ENCODE peak calls at places on chromosomes 7 and 10, in eight cellular contexts. One of them, this sample, is unnamed.

GRCh38 chr10:60806951-60807350 is 28.7 kb downstream of the CDK1 start:
- DNase-seq in HEK293T: no peak
- DNase-seq in germinal center: no peak
- DNase-seq in A549: no peak
- DNase-seq in NCI-H510A: no peak
- DNase-seq in activated effector memory CD4-positive, alpha-beta T cell treated with anti-CD3 and anti-CD28 coated beads, Interleukin-2, amount 50 U/mL, for 16 hours: no peak
- DNase-seq in hippocampal formation: no peak
- DNase-seq in A673: no peak
- DNase-seq in this sample: no peak

GRCh38 chr7:124764847-124765400 is 668 bp downstream of the GPR37 start:
- DNase-seq in NCI-H510A: no peak
- DNase-seq in A673: peak; percentile 14
- DNase-seq in germinal center: peak; percentile 50
- DNase-seq in activated effector memory CD4-positive, alpha-beta T cell treated with anti-CD3 and anti-CD28 coated beads, Interleukin-2, amount 50 U/mL, for 16 hours: peak; percentile 68
- DNase-seq in HEK293T: no peak
- DNase-seq in A549: peak; percentile 36
- DNase-seq in hippocampal formation: peak; percentile 44
- DNase-seq in this sample: peak; percentile 28

GRCh38 chr7:155194531-155195140 is 103.0 kb upstream of the INSIG1 start:
- DNase-seq in A549: no peak
- DNase-seq in hippocampal formation: no peak
- DNase-seq in NCI-H510A: no peak
- DNase-seq in HEK293T: no peak
- DNase-seq in A673: no peak
- DNase-seq in activated effector memory CD4-positive, alpha-beta T cell treated with anti-CD3 and anti-CD28 coated beads, Interleukin-2, amount 50 U/mL, for 16 hours: peak; percentile 57
- DNase-seq in germinal center: no peak
- DNase-seq in this sample: no peak

GRCh38 chr7:150399861-150400778 is 21.0 kb downstream of the ZNF775 start:
- DNase-seq in activated effector memory CD4-positive, alpha-beta T cell treated with anti-CD3 and anti-CD28 coated beads, Interleukin-2, amount 50 U/mL, for 16 hours: peak; percentile 37
- DNase-seq in germinal center: no peak
- DNase-seq in NCI-H510A: no peak
- DNase-seq in A549: no peak
- DNase-seq in hippocampal formation: no peak
- DNase-seq in HEK293T: no peak
- DNase-seq in A673: no peak
- DNase-seq in this sample: no peak

GRCh38 chr10:5988336-5988920 is 11.1 kb upstream of the IL15RA start:
- DNase-seq in NCI-H510A: no peak
- DNase-seq in germinal center: no peak
- DNase-seq in A549: no peak
- DNase-seq in hippocampal formation: no peak
- DNase-seq in activated effector memory CD4-positive, alpha-beta T cell treated with anti-CD3 and anti-CD28 coated beads, Interleukin-2, amount 50 U/mL, for 16 hours: no peak
- DNase-seq in A673: no peak
- DNase-seq in HEK293T: no peak
- DNase-seq in this sample: no peak

GRCh38 chr10:60425392-60426110 is 35.9 kb upstream of the ANK3 start:
- DNase-seq in A673: no peak
- DNase-seq in NCI-H510A: no peak
- DNase-seq in activated effector memory CD4-positive, alpha-beta T cell treated with anti-CD3 and anti-CD28 coated beads, Interleukin-2, amount 50 U/mL, for 16 hours: no peak
- DNase-seq in hippocampal formation: no peak
- DNase-seq in HEK293T: no peak
- DNase-seq in germinal center: no peak
- DNase-seq in A549: no peak
- DNase-seq in this sample: no peak

GRCh38 chr7:105003275-105003674 is 10.7 kb upstream of the KMT2E start:
- DNase-seq in HEK293T: no peak
- DNase-seq in NCI-H510A: no peak
- DNase-seq in A549: no peak
- DNase-seq in hippocampal formation: no peak
- DNase-seq in germinal center: no peak
- DNase-seq in A673: peak; percentile 77
- DNase-seq in activated effector memory CD4-positive, alpha-beta T cell treated with anti-CD3 and anti-CD28 coated beads, Interleukin-2, amount 50 U/mL, for 16 hours: peak; percentile 79
- DNase-seq in this sample: no peak

GRCh38 chr10:34297551-34298370 is 517.3 kb downstream of the PARD3 start:
- DNase-seq in germinal center: no peak
- DNase-seq in NCI-H510A: peak; percentile 13
- DNase-seq in activated effector memory CD4-positive, alpha-beta T cell treated with anti-CD3 and anti-CD28 coated beads, Interleukin-2, amount 50 U/mL, for 16 hours: no peak
- DNase-seq in HEK293T: no peak
- DNase-seq in hippocampal formation: no peak
- DNase-seq in A549: no peak
- DNase-seq in A673: no peak
- DNase-seq in this sample: no peak

GRCh38 chr10:122461367-122461728 is at the start of gene HTRA1:
- DNase-seq in hippocampal formation: peak; percentile 91
- DNase-seq in germinal center: no peak
- DNase-seq in A549: peak; percentile 49
- DNase-seq in A673: no peak
- DNase-seq in NCI-H510A: peak; percentile 48
- DNase-seq in activated effector memory CD4-positive, alpha-beta T cell treated with anti-CD3 and anti-CD28 coated beads, Interleukin-2, amount 50 U/mL, for 16 hours: no peak
- DNase-seq in HEK293T: peak; percentile 78
- DNase-seq in this sample: peak; percentile 95

GRCh38 chr10:5991708-5992107 is 14.4 kb upstream of the IL15RA start:
- DNase-seq in activated effector memory CD4-positive, alpha-beta T cell treated with anti-CD3 and anti-CD28 coated beads, Interleukin-2, amount 50 U/mL, for 16 hours: no peak
- DNase-seq in A549: no peak
- DNase-seq in hippocampal formation: no peak
- DNase-seq in HEK293T: no peak
- DNase-seq in NCI-H510A: no peak
- DNase-seq in germinal center: no peak
- DNase-seq in A673: no peak
- DNase-seq in this sample: no peak

GRCh38 chr7:158001621-158002320 is 585.9 kb downstream of the PTPRN2 start:
- DNase-seq in HEK293T: no peak
- DNase-seq in hippocampal formation: no peak
- DNase-seq in activated effector memory CD4-positive, alpha-beta T cell treated with anti-CD3 and anti-CD28 coated beads, Interleukin-2, amount 50 U/mL, for 16 hours: no peak
- DNase-seq in germinal center: no peak
- DNase-seq in NCI-H510A: peak; percentile 71
- DNase-seq in A673: no peak
- DNase-seq in A549: no peak
- DNase-seq in this sample: no peak

GRCh38 chr10:130014734-130015695 is 50.9 kb upstream of the EBF3 start:
- DNase-seq in activated effector memory CD4-positive, alpha-beta T cell treated with anti-CD3 and anti-CD28 coated beads, Interleukin-2, amount 50 U/mL, for 16 hours: no peak
- DNase-seq in hippocampal formation: no peak
- DNase-seq in A673: no peak
- DNase-seq in NCI-H510A: no peak
- DNase-seq in germinal center: no peak
- DNase-seq in A549: no peak
- DNase-seq in HEK293T: peak; percentile 7
- DNase-seq in this sample: no peak

GRCh38 chr7:158272091-158272490 is 315.5 kb downstream of the PTPRN2 start:
- DNase-seq in hippocampal formation: no peak
- DNase-seq in activated effector memory CD4-positive, alpha-beta T cell treated with anti-CD3 and anti-CD28 coated beads, Interleukin-2, amount 50 U/mL, for 16 hours: peak; percentile 48
- DNase-seq in HEK293T: no peak
- DNase-seq in germinal center: no peak
- DNase-seq in A673: no peak
- DNase-seq in A549: no peak
- DNase-seq in NCI-H510A: no peak
- DNase-seq in this sample: no peak

GRCh38 chr10:113059001-113059780 is 109.1 kb downstream of the TCF7L2 start:
- DNase-seq in hippocampal formation: peak; percentile 42
- DNase-seq in NCI-H510A: no peak
- DNase-seq in HEK293T: no peak
- DNase-seq in germinal center: no peak
- DNase-seq in A673: peak; percentile 58
- DNase-seq in activated effector memory CD4-positive, alpha-beta T cell treated with anti-CD3 and anti-CD28 coated beads, Interleukin-2, amount 50 U/mL, for 16 hours: no peak
- DNase-seq in A549: no peak
- DNase-seq in this sample: peak; percentile 77

GRCh38 chr7:80781561-80781979 is 137.3 kb downstream of the SEMA3C start:
- DNase-seq in NCI-H510A: no peak
- DNase-seq in A673: peak; percentile 65
- DNase-seq in germinal center: no peak
- DNase-seq in activated effector memory CD4-positive, alpha-beta T cell treated with anti-CD3 and anti-CD28 coated beads, Interleukin-2, amount 50 U/mL, for 16 hours: no peak
- DNase-seq in HEK293T: no peak
- DNase-seq in A549: no peak
- DNase-seq in hippocampal formation: peak; percentile 12
- DNase-seq in this sample: peak; percentile 41

GRCh38 chr10:86443069-86443468 is 76.5 kb upstream of the GRID1 start:
- DNase-seq in A549: no peak
- DNase-seq in activated effector memory CD4-positive, alpha-beta T cell treated with anti-CD3 and anti-CD28 coated beads, Interleukin-2, amount 50 U/mL, for 16 hours: no peak
- DNase-seq in A673: no peak
- DNase-seq in germinal center: no peak
- DNase-seq in hippocampal formation: no peak
- DNase-seq in HEK293T: no peak
- DNase-seq in NCI-H510A: no peak
- DNase-seq in this sample: peak; percentile 26

GRCh38 chr10:35643151-35643975 is 1.3 kb upstream of the FZD8 start:
- DNase-seq in A549: peak; percentile 36
- DNase-seq in hippocampal formation: peak; percentile 55
- DNase-seq in HEK293T: peak; percentile 30
- DNase-seq in A673: peak; percentile 71
- DNase-seq in activated effector memory CD4-positive, alpha-beta T cell treated with anti-CD3 and anti-CD28 coated beads, Interleukin-2, amount 50 U/mL, for 16 hours: peak; percentile 69
- DNase-seq in germinal center: peak; percentile 12
- DNase-seq in NCI-H510A: no peak
- DNase-seq in this sample: peak; percentile 81

GRCh38 chr7:6725003-6725402 is 18.3 kb upstream of the ZNF12 start:
- DNase-seq in hippocampal formation: no peak
- DNase-seq in HEK293T: no peak
- DNase-seq in germinal center: peak; percentile 68
- DNase-seq in A673: no peak
- DNase-seq in A549: no peak
- DNase-seq in NCI-H510A: no peak
- DNase-seq in activated effector memory CD4-positive, alpha-beta T cell treated with anti-CD3 and anti-CD28 coated beads, Interleukin-2, amount 50 U/mL, for 16 hours: no peak
- DNase-seq in this sample: no peak

GRCh38 chr7:74708569-74709275 is 51.2 kb downstream of the GTF2I start:
- DNase-seq in NCI-H510A: no peak
- DNase-seq in hippocampal formation: no peak
- DNase-seq in germinal center: no peak
- DNase-seq in A673: no peak
- DNase-seq in activated effector memory CD4-positive, alpha-beta T cell treated with anti-CD3 and anti-CD28 coated beads, Interleukin-2, amount 50 U/mL, for 16 hours: no peak
- DNase-seq in HEK293T: no peak
- DNase-seq in A549: no peak
- DNase-seq in this sample: no peak

GRCh38 chr7:50696810-50697582 is 85.7 kb downstream of the GRB10 start:
- DNase-seq in germinal center: no peak
- DNase-seq in A673: no peak
- DNase-seq in A549: no peak
- DNase-seq in HEK293T: no peak
- DNase-seq in activated effector memory CD4-positive, alpha-beta T cell treated with anti-CD3 and anti-CD28 coated beads, Interleukin-2, amount 50 U/mL, for 16 hours: no peak
- DNase-seq in hippocampal formation: no peak
- DNase-seq in NCI-H510A: no peak
- DNase-seq in this sample: no peak

GRCh38 chr7:18866359-18867036 is 250.9 kb downstream of the TWIST1 start:
- DNase-seq in HEK293T: no peak
- DNase-seq in NCI-H510A: no peak
- DNase-seq in germinal center: peak; percentile 3
- DNase-seq in activated effector memory CD4-positive, alpha-beta T cell treated with anti-CD3 and anti-CD28 coated beads, Interleukin-2, amount 50 U/mL, for 16 hours: no peak
- DNase-seq in A673: peak; percentile 86
- DNase-seq in A549: peak; percentile 4
- DNase-seq in hippocampal formation: no peak
- DNase-seq in this sample: peak; percentile 91

This sample was measured in GM03348.